ENCODE peak calls at places on chromosomes 7 and 10, in seven cellular contexts. O is HepG2, D is GM12878, H is H1, W is HCT116, C is K562, K is SK-N-SH. M is an unnamed sample.

GRCh38 chr7:102973096-102973802 is 60.4 kb downstream of the LRRC17 start:
- DNase-seq in O (no peak), D (no peak), H (no peak), W (no peak), C (peak; percentile 56), K (no peak), M (no peak)

GRCh38 chr10:75140246-75140645 is 28.8 kb downstream of the SAMD8 start:
- DNase-seq in O (no peak), D (no peak), H (no peak), W (no peak), C (no peak), K (no peak), M (no peak)

GRCh38 chr7:74289660-74290589 is 718 bp downstream of the CLIP2 start:
- DNase-seq in O (no peak), D (no peak), H (no peak), W (no peak), C (peak; percentile 76), K (peak; percentile 76), M (no peak)

GRCh38 chr7:144057954-144058353 is 9.2 kb downstream of the OR2A5 start:
- DNase-seq in O (peak; percentile 10), D (no peak), H (no peak), W (no peak), C (no peak), K (no peak), M (no peak)

GRCh38 chr7:122402235-122402634 is 97.7 kb upstream of the FEZF1 start:
- DNase-seq in O (no peak), D (no peak), H (no peak), W (no peak), C (no peak), K (no peak), M (no peak)

GRCh38 chr10:124708246-124708779 is 35.9 kb downstream of the FAM53B start:
- DNase-seq in O (peak; percentile 59), D (no peak), H (no peak), W (no peak), C (no peak), K (no peak), M (no peak)

GRCh38 chr7:74044366-74045350 is 16.7 kb downstream of the ELN start:
- DNase-seq in O (no peak), D (no peak), H (no peak), W (no peak), C (no peak), K (no peak), M (no peak)

GRCh38 chr7:150399421-150399820 is 20.3 kb downstream of the ZNF775 start:
- DNase-seq in O (no peak), D (no peak), H (no peak), W (no peak), C (no peak), K (no peak), M (no peak)

GRCh38 chr7:96075510-96076349 is 246.2 kb downstream of the SLC25A13 start:
- DNase-seq in O (peak; percentile 55), D (no peak), H (no peak), W (peak; percentile 8), C (peak; percentile 68), K (peak; percentile 91), M (peak; percentile 58)

GRCh38 chr7:12281026-12281425 is 69.9 kb downstream of the TMEM106B start:
- DNase-seq in O (no peak), D (no peak), H (no peak), W (no peak), C (no peak), K (no peak), M (no peak)

GRCh38 chr7:149489391-149490024 is 8.1 kb downstream of the ZNF746 start:
- DNase-seq in O (peak; percentile 12), D (no peak), H (no peak), W (no peak), C (no peak), K (peak; percentile 59), M (no peak)

GRCh38 chr10:129877773-129878371 is 86.2 kb downstream of the EBF3 start:
- DNase-seq in O (peak; percentile 28), D (no peak), H (no peak), W (no peak), C (peak; percentile 60), K (peak; percentile 50), M (peak; percentile 42)

GRCh38 chr10:88019753-88020152 is 156.3 kb downstream of the PTEN start:
- DNase-seq in O (no peak), D (no peak), H (no peak), W (no peak), C (no peak), K (no peak), M (no peak)

GRCh38 chr7:112869111-112869774 is 79.0 kb upstream of the TMEM168 start:
- DNase-seq in O (peak; percentile 52), D (peak; percentile 9), H (peak; percentile 59), W (peak; percentile 41), C (peak; percentile 80), K (peak; percentile 55), M (peak; percentile 14)

GRCh38 chr10:130202984-130203617 is 66.9 kb downstream of the GLRX3 start:
- DNase-seq in O (no peak), D (no peak), H (no peak), W (no peak), C (no peak), K (no peak), M (no peak)

GRCh38 chr10:62816179-62817119 is at the start of gene EGR2:
- DNase-seq in O (peak; percentile 86), D (peak; percentile 92), H (peak; percentile 66), W (peak; percentile 89), C (peak; percentile 83), K (peak; percentile 92), M (peak; percentile 96)

GRCh38 chr7:34222316-34222715 is 317.0 kb downstream of the BMPER start:
- DNase-seq in O (no peak), D (no peak), H (no peak), W (no peak), C (no peak), K (no peak), M (no peak)

GRCh38 chr10:98417481-98417959 is 2.5 kb upstream of the PYROXD2 start:
- DNase-seq in O (no peak), D (no peak), H (no peak), W (no peak), C (no peak), K (no peak), M (no peak)
- TF ChIP-seq JUND in O (no peak), D (no peak), H (no peak), W (no peak), C (no peak), K (no peak), M (no peak)

GRCh38 chr7:99399597-99399996 is 8.8 kb downstream of the PDAP1 start:
- DNase-seq in O (no peak), D (no peak), H (no peak), W (no peak), C (no peak), K (no peak), M (no peak)

GRCh38 chr7:99395616-99396327 is 12.6 kb downstream of the PDAP1 start:
- DNase-seq in O (no peak), D (no peak), H (no peak), W (no peak), C (no peak), K (no peak), M (no peak)

GRCh38 chr7:99397632-99397983 is 10.8 kb downstream of the PDAP1 start:
- DNase-seq in O (no peak), D (no peak), H (no peak), W (no peak), C (no peak), K (no peak), M (no peak)

GRCh38 chr7:99396914-99397631 is 11.3 kb downstream of the PDAP1 start:
- DNase-seq in O (no peak), D (no peak), H (no peak), W (no peak), C (no peak), K (no peak), M (no peak)

GRCh38 chr7:99398891-99399445 is 9.4 kb downstream of the PDAP1 start:
- DNase-seq in O (no peak), D (no peak), H (no peak), W (no peak), C (no peak), K (no peak), M (no peak)
- TF ChIP-seq JUND in O (no peak), D (no peak), H (no peak), W (no peak), C (no peak), K (no peak), M (no peak)

GRCh38 chr10:79179404-79180309 is 110.9 kb downstream of the ZMIZ1 start:
- DNase-seq in O (no peak), D (no peak), H (no peak), W (no peak), C (peak; percentile 65), K (peak; percentile 92), M (no peak)

GRCh38 chr10:79178070-79178576 is 109.4 kb downstream of the ZMIZ1 start:
- DNase-seq in O (no peak), D (no peak), H (no peak), W (no peak), C (no peak), K (no peak), M (no peak)

GRCh38 chr10:79176949-79177602 is 108.3 kb downstream of the ZMIZ1 start:
- DNase-seq in O (peak; percentile 65), D (no peak), H (no peak), W (no peak), C (no peak), K (peak; percentile 75), M (no peak)

GRCh38 chr10:79180619-79181221 is 112.0 kb downstream of the ZMIZ1 start:
- DNase-seq in O (no peak), D (no peak), H (no peak), W (no peak), C (peak; percentile 45), K (no peak), M (no peak)

DNA sequence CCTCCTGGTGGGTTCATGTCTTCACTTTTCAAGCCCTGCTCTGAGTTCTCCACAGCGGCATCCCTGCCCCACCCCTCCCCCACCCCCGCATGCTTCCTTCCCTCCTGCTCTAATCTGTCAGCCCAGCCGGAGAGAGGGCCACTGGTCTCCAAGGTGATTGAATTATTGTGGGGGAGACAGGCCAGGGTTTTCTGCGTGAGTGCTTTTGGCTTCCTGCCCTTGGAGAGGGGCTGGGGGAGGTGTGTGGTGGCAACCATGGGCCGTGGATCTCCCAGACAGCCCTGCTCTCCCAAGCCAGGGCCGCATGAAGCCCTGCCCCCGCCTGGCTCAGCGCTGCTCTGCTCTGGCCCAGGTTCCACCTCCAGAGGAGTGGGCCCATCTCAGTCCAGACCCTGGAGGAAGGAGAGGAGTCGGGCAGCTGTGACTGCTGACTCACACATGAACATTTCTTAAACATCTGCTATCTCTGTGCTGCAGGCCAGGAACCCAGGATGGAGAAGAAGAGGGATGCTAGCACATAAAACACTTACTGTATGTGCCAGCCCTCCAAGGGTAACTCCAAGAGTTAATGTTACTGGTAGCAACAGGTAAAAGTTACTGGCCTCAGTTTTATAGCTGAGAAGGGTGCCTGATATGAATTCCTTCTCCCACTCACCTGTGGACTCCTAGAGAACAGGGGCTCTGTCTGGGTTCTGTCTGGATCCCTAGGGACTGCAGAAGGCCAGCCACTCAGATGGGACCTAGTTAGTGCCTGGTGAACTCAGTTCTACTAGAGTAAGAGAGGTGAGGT is 110.0 kb downstream of the ZMIZ1 start:
- DNase-seq in O (no peak), D (no peak), H (no peak), W (no peak), C (peak; percentile 95), K (peak; percentile 90), M (no peak)
- TF ChIP-seq JUND in O (no peak), D (no peak), H (no peak), W (no peak), C (peak; percentile 93), K (no peak), M (no peak)

DNA sequence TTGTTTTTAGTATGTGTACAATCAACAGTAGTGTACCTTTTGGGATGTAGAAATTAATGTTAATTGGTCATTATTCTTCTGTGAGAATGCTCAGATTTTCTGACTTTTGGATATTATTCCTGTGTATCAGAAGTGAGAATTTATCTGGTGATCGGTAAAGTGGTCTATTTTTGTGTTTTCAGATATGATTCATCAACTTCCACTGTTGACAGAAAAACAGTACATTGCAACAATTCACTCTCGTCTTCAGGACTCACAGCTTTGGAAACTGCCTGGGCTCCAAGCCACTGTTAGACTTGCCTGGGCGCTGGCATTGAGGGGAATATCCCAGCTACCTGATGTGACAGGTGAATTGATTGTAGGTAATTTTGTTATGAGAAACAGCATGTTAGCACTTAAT is 20.9 kb downstream of the NUP205 start:
- DNase-seq in O (no peak), D (no peak), H (no peak), W (no peak), C (no peak), K (no peak), M (no peak)
- TF ChIP-seq JUND in O (no peak), D (no peak), H (no peak), W (no peak), C (no peak), K (no peak), M (no peak)